ENCODE peak calls at places on chromosomes 1 and 21, in seven cellular contexts. One of them, this sample, is unnamed. For H4K20me1, the result is how much of the 10 kb centered on the place peaks cover.

GRCh38 chr1:235931181-235931738 is 64.6 kb upstream of the LYST start:
- DNase-seq in fibroblast of lung: no peak
- DNase-seq in K562: no peak
- DNase-seq in PC-3: no peak
- DNase-seq in PC-9: no peak
- DNase-seq in mammary epithelial cell: no peak
- DNase-seq in GM23338: no peak
- DNase-seq in this sample: no peak

GRCh38 chr1:53625049-53625448 is 113.9 kb downstream of the GLIS1 start:
- DNase-seq in fibroblast of lung: peak
- DNase-seq in K562: no peak
- DNase-seq in PC-3: no peak
- DNase-seq in PC-9: no peak
- DNase-seq in mammary epithelial cell: no peak
- DNase-seq in GM23338: no peak
- DNase-seq in this sample: peak

GRCh38 chr1:180926164-180926981 is 13.7 kb downstream of the KIAA1614 start:
- DNase-seq in fibroblast of lung: peak
- DNase-seq in K562: peak
- DNase-seq in PC-3: no peak
- DNase-seq in PC-9: no peak
- DNase-seq in mammary epithelial cell: no peak
- DNase-seq in GM23338: no peak
- DNase-seq in this sample: peak

GRCh38 chr21:39208624-39209333 is 25.5 kb upstream of the PSMG1 start:
- DNase-seq in fibroblast of lung: peak
- DNase-seq in K562: peak
- DNase-seq in PC-3: no peak
- DNase-seq in PC-9: no peak
- DNase-seq in mammary epithelial cell: no peak
- DNase-seq in GM23338: peak
- DNase-seq in this sample: no peak

GRCh38 chr1:91831132-91831930 is 54.6 kb downstream of the TGFBR3 start:
- DNase-seq in fibroblast of lung: peak
- DNase-seq in K562: no peak
- DNase-seq in PC-3: no peak
- DNase-seq in PC-9: no peak
- DNase-seq in mammary epithelial cell: no peak
- DNase-seq in GM23338: no peak
- DNase-seq in this sample: no peak

GRCh38 chr1:88890790-88891317 is 513 bp downstream of the GTF2B start:
- DNase-seq in fibroblast of lung: peak
- DNase-seq in K562: peak
- DNase-seq in PC-3: peak
- DNase-seq in PC-9: no peak
- DNase-seq in mammary epithelial cell: peak
- DNase-seq in GM23338: peak
- DNase-seq in this sample: no peak

GRCh38 chr1:110829955-110830553 is 42.9 kb upstream of the CD53 start:
- DNase-seq in fibroblast of lung: peak
- DNase-seq in K562: peak
- DNase-seq in PC-3: peak
- DNase-seq in PC-9: peak
- DNase-seq in mammary epithelial cell: peak
- DNase-seq in GM23338: peak
- DNase-seq in this sample: no peak

GRCh38 chr1:16076003-16076870 is 2.8 kb upstream of the FAM131C start:
- DNase-seq in fibroblast of lung: peak
- DNase-seq in K562: peak
- DNase-seq in PC-3: peak
- DNase-seq in PC-9: peak
- DNase-seq in mammary epithelial cell: peak
- DNase-seq in GM23338: no peak
- DNase-seq in this sample: peak

GRCh38 chr1:173768827-173769226 is 54.0 kb downstream of the KLHL20 start:
- DNase-seq in fibroblast of lung: no peak
- DNase-seq in K562: no peak
- DNase-seq in PC-3: no peak
- DNase-seq in PC-9: no peak
- DNase-seq in mammary epithelial cell: no peak
- DNase-seq in GM23338: no peak
- DNase-seq in this sample: no peak

GRCh38 chr1:158248122-158248521 is 6.1 kb upstream of the CD1A start:
- DNase-seq in fibroblast of lung: no peak
- DNase-seq in K562: no peak
- DNase-seq in PC-3: no peak
- DNase-seq in PC-9: no peak
- DNase-seq in mammary epithelial cell: no peak
- DNase-seq in GM23338: no peak
- DNase-seq in this sample: no peak

GRCh38 chr1:238690415-238690814 is 696.0 kb upstream of the CHRM3 start:
- DNase-seq in fibroblast of lung: peak
- DNase-seq in K562: no peak
- DNase-seq in PC-3: peak
- DNase-seq in PC-9: no peak
- DNase-seq in mammary epithelial cell: peak
- DNase-seq in GM23338: no peak
- DNase-seq in this sample: no peak

GRCh38 chr1:229843627-229844238 is 217.7 kb downstream of the URB2 start:
- DNase-seq in fibroblast of lung: peak
- DNase-seq in K562: peak
- DNase-seq in PC-3: peak
- DNase-seq in PC-9: no peak
- DNase-seq in mammary epithelial cell: peak
- DNase-seq in GM23338: no peak
- DNase-seq in this sample: peak

GRCh38 chr1:29122987-29123870 is 474 bp downstream of the TMEM200B start:
- DNase-seq in fibroblast of lung: peak
- DNase-seq in K562: no peak
- DNase-seq in PC-3: no peak
- DNase-seq in PC-9: no peak
- DNase-seq in mammary epithelial cell: no peak
- DNase-seq in GM23338: peak
- DNase-seq in this sample: peak

GRCh38 chr21:14114251-14114650 is 96.5 kb downstream of the LIPI start:
- DNase-seq in fibroblast of lung: no peak
- DNase-seq in K562: no peak
- DNase-seq in PC-3: peak
- DNase-seq in PC-9: peak
- DNase-seq in mammary epithelial cell: peak
- DNase-seq in GM23338: peak
- DNase-seq in this sample: no peak

GRCh38 chr1:21139601-21140000 is 37.1 kb downstream of the EIF4G3 start:
- DNase-seq in fibroblast of lung: no peak
- DNase-seq in K562: peak
- DNase-seq in PC-3: no peak
- DNase-seq in PC-9: no peak
- DNase-seq in mammary epithelial cell: no peak
- DNase-seq in GM23338: no peak
- DNase-seq in this sample: no peak

GRCh38 chr21:20998456-20998789 is 214 bp downstream of the NCAM2 start:
- DNase-seq in fibroblast of lung: no peak
- DNase-seq in K562: no peak
- DNase-seq in PC-3: no peak
- DNase-seq in PC-9: no peak
- DNase-seq in mammary epithelial cell: no peak
- DNase-seq in GM23338: no peak
- DNase-seq in this sample: no peak

GRCh38 chr21:42215942-42216725 is 2.8 kb upstream of the ABCG1 start:
- DNase-seq in fibroblast of lung: no peak
- DNase-seq in K562: no peak
- DNase-seq in PC-3: no peak
- DNase-seq in PC-9: no peak
- DNase-seq in mammary epithelial cell: no peak
- DNase-seq in GM23338: no peak
- DNase-seq in this sample: no peak

GRCh38 chr1:119582801-119583200 is 65.3 kb downstream of the ZNF697 start:
- DNase-seq in fibroblast of lung: peak
- DNase-seq in K562: peak
- DNase-seq in PC-3: peak
- DNase-seq in PC-9: peak
- DNase-seq in mammary epithelial cell: peak
- DNase-seq in GM23338: peak
- DNase-seq in this sample: peak

DNA sequence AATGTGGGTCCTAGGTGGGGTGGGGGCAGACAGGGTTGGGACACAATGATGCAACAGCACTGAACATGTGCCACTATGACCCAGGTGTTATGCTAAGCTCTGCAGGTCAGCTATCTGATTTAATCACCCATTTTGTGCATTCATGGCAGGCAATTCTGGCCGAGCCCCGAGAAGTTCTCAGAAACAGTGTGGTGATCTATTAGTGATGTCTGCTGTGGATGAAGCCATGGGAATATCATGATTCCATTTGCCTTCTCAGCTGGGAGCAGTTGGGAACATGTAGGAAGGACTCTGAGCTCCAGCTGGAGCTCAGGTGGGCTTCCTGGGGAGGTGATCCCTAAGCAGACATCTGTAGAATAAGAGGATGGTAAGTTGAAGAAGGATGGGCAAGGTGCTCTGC is 194.0 kb upstream of the POU3F1 start:
- DNase-seq in fibroblast of lung: no peak
- DNase-seq in K562: no peak
- DNase-seq in PC-3: no peak
- DNase-seq in PC-9: no peak
- DNase-seq in mammary epithelial cell: no peak
- DNase-seq in GM23338: no peak
- DNase-seq in this sample: no peak
- H4K20me1 ChIP-seq in fibroblast of lung: under half
- H4K20me1 ChIP-seq in K562: under half
- H4K20me1 ChIP-seq in PC-3: under half
- H4K20me1 ChIP-seq in PC-9: under half
- H4K20me1 ChIP-seq in mammary epithelial cell: under half
- H4K20me1 ChIP-seq in GM23338: under half
- H4K20me1 ChIP-seq in this sample: under half

GRCh38 chr21:31755027-31755426 is 23.1 kb upstream of the SCAF4 start:
- DNase-seq in fibroblast of lung: no peak
- DNase-seq in K562: no peak
- DNase-seq in PC-3: no peak
- DNase-seq in PC-9: no peak
- DNase-seq in mammary epithelial cell: no peak
- DNase-seq in GM23338: no peak
- DNase-seq in this sample: no peak
- TF ChIP-seq CTCF in fibroblast of lung: no peak
- TF ChIP-seq CTCF in K562: no peak
- TF ChIP-seq CTCF in PC-3: no peak
- TF ChIP-seq CTCF in PC-9: no peak
- TF ChIP-seq CTCF in mammary epithelial cell: no peak
- TF ChIP-seq CTCF in GM23338: no peak
- TF ChIP-seq CTCF in this sample: no peak

DNA sequence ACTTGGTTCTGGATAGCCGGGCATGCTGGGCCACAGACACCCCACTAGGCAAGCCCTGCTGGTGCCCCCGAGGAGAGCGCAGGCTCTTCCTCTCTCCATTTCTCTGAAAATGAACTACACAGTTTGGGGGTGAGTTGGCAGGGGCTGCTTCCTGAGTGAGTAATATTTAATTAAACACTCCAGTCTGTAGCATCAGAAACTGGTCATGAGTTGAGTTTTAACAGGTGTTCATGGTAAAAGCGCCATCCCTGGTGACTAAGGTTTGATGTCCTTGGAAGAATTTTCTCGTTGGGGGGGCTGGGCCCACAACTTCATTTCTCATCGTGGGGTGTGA is 1.7 kb downstream of the SPSB1 start:
- DNase-seq in fibroblast of lung: peak
- DNase-seq in K562: no peak
- DNase-seq in PC-3: peak
- DNase-seq in PC-9: no peak
- DNase-seq in mammary epithelial cell: peak
- DNase-seq in GM23338: no peak
- DNase-seq in this sample: peak
- H3K4me3 ChIP-seq in fibroblast of lung: peak
- H3K4me3 ChIP-seq in K562: no peak
- H3K4me3 ChIP-seq in PC-3: peak
- H3K4me3 ChIP-seq in PC-9: peak
- H3K4me3 ChIP-seq in mammary epithelial cell: peak
- H3K4me3 ChIP-seq in GM23338: peak
- H3K4me3 ChIP-seq in this sample: peak

DNA sequence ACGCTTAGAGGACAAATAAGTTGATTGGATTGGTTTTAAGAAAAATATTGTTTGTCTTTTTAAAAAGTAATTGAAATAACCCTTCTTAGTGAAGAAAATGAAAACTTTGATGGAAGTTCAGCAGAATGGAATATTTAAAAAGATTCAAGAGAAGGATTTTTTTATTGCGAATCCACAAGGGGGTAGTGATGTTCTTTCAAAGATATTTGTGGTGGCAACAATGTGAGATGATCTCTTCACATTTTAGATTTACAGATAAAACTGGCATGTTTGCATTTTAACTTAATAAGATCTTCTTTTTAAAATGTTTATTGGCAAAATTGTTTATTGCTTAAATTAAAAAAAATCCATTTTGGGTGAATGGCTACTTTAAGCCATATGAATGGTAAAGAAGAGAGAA is 8.9 kb downstream of the CAMTA1 start:
- DNase-seq in fibroblast of lung: peak
- DNase-seq in K562: peak
- DNase-seq in PC-3: peak
- DNase-seq in PC-9: no peak
- DNase-seq in mammary epithelial cell: peak
- DNase-seq in GM23338: peak
- DNase-seq in this sample: no peak
- H4K20me1 ChIP-seq in fibroblast of lung: under half
- H4K20me1 ChIP-seq in K562: under half
- H4K20me1 ChIP-seq in PC-3: under half
- H4K20me1 ChIP-seq in PC-9: under half
- H4K20me1 ChIP-seq in mammary epithelial cell: under half
- H4K20me1 ChIP-seq in GM23338: half or more
- H4K20me1 ChIP-seq in this sample: under half

GRCh38 chr1:204345941-204346678 is 13.6 kb downstream of the PLEKHA6 start:
- DNase-seq in fibroblast of lung: no peak
- DNase-seq in K562: no peak
- DNase-seq in PC-3: no peak
- DNase-seq in PC-9: no peak
- DNase-seq in mammary epithelial cell: no peak
- DNase-seq in GM23338: no peak
- DNase-seq in this sample: peak
- TF ChIP-seq CTCF in fibroblast of lung: no peak
- TF ChIP-seq CTCF in K562: no peak
- TF ChIP-seq CTCF in PC-3: no peak
- TF ChIP-seq CTCF in PC-9: no peak
- TF ChIP-seq CTCF in mammary epithelial cell: no peak
- TF ChIP-seq CTCF in GM23338: no peak
- TF ChIP-seq CTCF in this sample: no peak

GRCh38 chr1:8680628-8681316 is 136.7 kb downstream of the RERE start:
- DNase-seq in fibroblast of lung: no peak
- DNase-seq in K562: no peak
- DNase-seq in PC-3: no peak
- DNase-seq in PC-9: no peak
- DNase-seq in mammary epithelial cell: no peak
- DNase-seq in GM23338: no peak
- DNase-seq in this sample: no peak
- H3K4me3 ChIP-seq in fibroblast of lung: peak
- H3K4me3 ChIP-seq in K562: no peak
- H3K4me3 ChIP-seq in PC-3: peak
- H3K4me3 ChIP-seq in PC-9: no peak
- H3K4me3 ChIP-seq in mammary epithelial cell: peak
- H3K4me3 ChIP-seq in GM23338: no peak
- H3K4me3 ChIP-seq in this sample: peak

DNA sequence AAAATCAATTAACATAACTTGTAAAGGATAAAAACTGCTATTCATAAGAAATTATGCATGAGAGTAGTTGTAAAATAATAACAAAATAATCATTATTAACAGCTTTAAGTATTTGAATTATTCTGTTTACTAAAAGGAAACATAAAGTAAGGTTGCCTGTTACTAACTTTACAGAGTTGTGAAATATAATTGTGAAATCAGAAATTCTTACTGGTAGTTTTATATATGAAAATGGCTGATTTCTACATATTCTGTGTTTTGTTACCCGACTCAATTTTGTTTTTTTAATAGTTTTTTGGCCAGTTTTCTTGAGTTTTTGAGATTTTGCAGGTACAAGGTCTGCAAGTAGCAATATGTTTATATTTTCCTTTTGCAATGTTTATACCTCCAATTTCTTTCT is 27.8 kb downstream of the FNBP1L start:
- DNase-seq in fibroblast of lung: peak
- DNase-seq in K562: no peak
- DNase-seq in PC-3: no peak
- DNase-seq in PC-9: no peak
- DNase-seq in mammary epithelial cell: no peak
- DNase-seq in GM23338: no peak
- DNase-seq in this sample: no peak
- H4K20me1 ChIP-seq in fibroblast of lung: under half
- H4K20me1 ChIP-seq in K562: under half
- H4K20me1 ChIP-seq in PC-3: under half
- H4K20me1 ChIP-seq in PC-9: under half
- H4K20me1 ChIP-seq in mammary epithelial cell: under half
- H4K20me1 ChIP-seq in GM23338: under half
- H4K20me1 ChIP-seq in this sample: under half